ENCODE peak calls at places on chromosome 14, in seven cellular contexts. One of them, this sample, is unnamed.

GRCh38 chr14:59161571-59162175 is 26.8 kb upstream of the DAAM1 start:
- DNase-seq in IMR-90: peak; percentile 71
- DNase-seq in colonic mucosa: no peak
- DNase-seq in fibroblast of lung: peak; percentile 88
- DNase-seq in astrocyte: peak; percentile 86
- DNase-seq in H1: no peak
- DNase-seq in trophoblast cell: peak; percentile 38
- DNase-seq in this sample: no peak

GRCh38 chr14:103702497-103703432 is 12.5 kb downstream of the XRCC3 start:
- DNase-seq in astrocyte: no peak
- DNase-seq in colonic mucosa: no peak
- DNase-seq in fibroblast of lung: no peak
- DNase-seq in trophoblast cell: no peak
- DNase-seq in IMR-90: no peak
- DNase-seq in H1: no peak
- DNase-seq in this sample: no peak

GRCh38 chr14:33791971-33792370 is 158.9 kb downstream of the EGLN3 start:
- DNase-seq in fibroblast of lung: no peak
- DNase-seq in colonic mucosa: no peak
- DNase-seq in IMR-90: no peak
- DNase-seq in astrocyte: no peak
- DNase-seq in H1: no peak
- DNase-seq in trophoblast cell: no peak
- DNase-seq in this sample: peak; percentile 97

GRCh38 chr14:22478247-22478646 is 110.8 kb downstream of the DAD1 start:
- DNase-seq in H1: no peak
- DNase-seq in trophoblast cell: no peak
- DNase-seq in astrocyte: no peak
- DNase-seq in colonic mucosa: no peak
- DNase-seq in fibroblast of lung: no peak
- DNase-seq in IMR-90: no peak
- DNase-seq in this sample: no peak

GRCh38 chr14:60738843-60739508 is 4.4 kb downstream of the MNAT1 start:
- DNase-seq in astrocyte: no peak
- DNase-seq in IMR-90: no peak
- DNase-seq in trophoblast cell: no peak
- DNase-seq in H1: no peak
- DNase-seq in fibroblast of lung: no peak
- DNase-seq in colonic mucosa: no peak
- DNase-seq in this sample: no peak

GRCh38 chr14:80188571-80188970 is 22.7 kb downstream of the DIO2 start:
- DNase-seq in colonic mucosa: no peak
- DNase-seq in H1: no peak
- DNase-seq in astrocyte: no peak
- DNase-seq in IMR-90: no peak
- DNase-seq in fibroblast of lung: no peak
- DNase-seq in trophoblast cell: peak; percentile 75
- DNase-seq in this sample: no peak

GRCh38 chr14:88682495-88683114 is 110.1 kb downstream of the EML5 start:
- DNase-seq in H1: no peak
- DNase-seq in astrocyte: no peak
- DNase-seq in colonic mucosa: no peak
- DNase-seq in trophoblast cell: peak; percentile 13
- DNase-seq in IMR-90: no peak
- DNase-seq in fibroblast of lung: no peak
- DNase-seq in this sample: no peak

GRCh38 chr14:59377991-59378720 is 87.0 kb downstream of the GPR135 start:
- DNase-seq in IMR-90: no peak
- DNase-seq in H1: no peak
- DNase-seq in fibroblast of lung: no peak
- DNase-seq in trophoblast cell: no peak
- DNase-seq in colonic mucosa: no peak
- DNase-seq in astrocyte: no peak
- DNase-seq in this sample: no peak

GRCh38 chr14:65028937-65029336 is 42.2 kb downstream of the FNTB start:
- DNase-seq in IMR-90: peak; percentile 32
- DNase-seq in H1: no peak
- DNase-seq in astrocyte: no peak
- DNase-seq in fibroblast of lung: no peak
- DNase-seq in colonic mucosa: no peak
- DNase-seq in trophoblast cell: no peak
- DNase-seq in this sample: no peak

GRCh38 chr14:32077081-32078029 is at the start of gene ARHGAP5:
- DNase-seq in IMR-90: peak; percentile 14
- DNase-seq in trophoblast cell: peak; percentile 41
- DNase-seq in fibroblast of lung: peak; percentile 27
- DNase-seq in astrocyte: peak; percentile 12
- DNase-seq in H1: peak; percentile 83
- DNase-seq in colonic mucosa: peak; percentile 56
- DNase-seq in this sample: peak; percentile 76

GRCh38 chr14:59228416-59228815 is 39.9 kb downstream of the DAAM1 start:
- DNase-seq in colonic mucosa: no peak
- DNase-seq in IMR-90: peak; percentile 58
- DNase-seq in trophoblast cell: peak; percentile 50
- DNase-seq in astrocyte: peak; percentile 54
- DNase-seq in H1: no peak
- DNase-seq in fibroblast of lung: peak; percentile 62
- DNase-seq in this sample: no peak

GRCh38 chr14:55813635-55814034 is 233.6 kb downstream of the KTN1 start:
- DNase-seq in IMR-90: no peak
- DNase-seq in trophoblast cell: no peak
- DNase-seq in colonic mucosa: no peak
- DNase-seq in astrocyte: no peak
- DNase-seq in fibroblast of lung: no peak
- DNase-seq in H1: no peak
- DNase-seq in this sample: no peak

GRCh38 chr14:104091061-104091926 is 5.8 kb downstream of the ASPG start:
- DNase-seq in colonic mucosa: peak; percentile 18
- DNase-seq in H1: peak; percentile 48
- DNase-seq in astrocyte: no peak
- DNase-seq in fibroblast of lung: no peak
- DNase-seq in trophoblast cell: no peak
- DNase-seq in IMR-90: no peak
- DNase-seq in this sample: no peak

GRCh38 chr14:70188608-70189540 is at the start of gene SLC8A3:
- DNase-seq in astrocyte: peak; percentile 44
- DNase-seq in colonic mucosa: peak; percentile 22
- DNase-seq in fibroblast of lung: peak; percentile 48
- DNase-seq in trophoblast cell: peak; percentile 90
- DNase-seq in H1: peak; percentile 73
- DNase-seq in IMR-90: peak; percentile 37
- DNase-seq in this sample: no peak

GRCh38 chr14:22980672-22981089 is 1.7 kb downstream of the AJUBA start:
- DNase-seq in fibroblast of lung: peak; percentile 47
- DNase-seq in astrocyte: no peak
- DNase-seq in H1: peak; percentile 80
- DNase-seq in IMR-90: peak; percentile 32
- DNase-seq in colonic mucosa: peak; percentile 74
- DNase-seq in trophoblast cell: peak; percentile 46
- DNase-seq in this sample: no peak

GRCh38 chr14:30227871-30228270 is 300.2 kb upstream of the PRKD1 start:
- DNase-seq in trophoblast cell: peak; percentile 38
- DNase-seq in H1: no peak
- DNase-seq in astrocyte: peak; percentile 61
- DNase-seq in fibroblast of lung: peak; percentile 68
- DNase-seq in IMR-90: peak; percentile 81
- DNase-seq in colonic mucosa: no peak
- DNase-seq in this sample: no peak

GRCh38 chr14:54894995-54895394 is 7.6 kb downstream of the GCH1 start:
- DNase-seq in H1: no peak
- DNase-seq in colonic mucosa: no peak
- DNase-seq in trophoblast cell: peak; percentile 47
- DNase-seq in fibroblast of lung: peak; percentile 43
- DNase-seq in astrocyte: peak; percentile 21
- DNase-seq in IMR-90: peak; percentile 45
- DNase-seq in this sample: peak; percentile 40

GRCh38 chr14:77707355-77707723 is 484 bp downstream of the ALKBH1 start:
- DNase-seq in H1: no peak
- DNase-seq in astrocyte: peak; percentile 30
- DNase-seq in trophoblast cell: peak; percentile 49
- DNase-seq in colonic mucosa: peak; percentile 55
- DNase-seq in IMR-90: peak; percentile 63
- DNase-seq in fibroblast of lung: peak; percentile 35
- DNase-seq in this sample: peak; percentile 69

DNA sequence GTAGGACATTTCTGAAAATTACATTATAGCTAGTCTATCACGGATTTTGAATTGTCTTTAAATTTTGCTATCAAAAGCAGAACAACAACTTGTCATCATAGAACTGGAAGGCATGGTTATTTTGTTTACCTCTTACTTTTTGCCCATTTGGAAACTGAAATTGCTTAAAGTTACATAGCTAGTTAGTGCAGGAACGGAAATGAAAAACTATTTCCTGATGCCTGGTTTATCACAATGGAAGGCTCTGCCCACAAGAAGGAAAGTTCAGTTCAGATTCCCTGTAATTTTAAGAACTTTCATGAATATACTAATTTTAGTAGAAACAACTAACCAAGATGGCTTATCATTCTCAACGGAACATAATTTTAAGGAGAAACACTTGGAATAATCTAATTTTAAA is 427.7 kb downstream of the RAD51B start:
- DNase-seq in H1: no peak
- DNase-seq in colonic mucosa: no peak
- DNase-seq in fibroblast of lung: no peak
- DNase-seq in astrocyte: no peak
- DNase-seq in trophoblast cell: no peak
- DNase-seq in IMR-90: no peak
- DNase-seq in this sample: no peak
- H3K4me1 ChIP-seq in H1: peaks cover 9% of the 10 kb centered on the region
- H3K4me1 ChIP-seq in colonic mucosa: peaks cover 21% of the 10 kb centered on the region
- H3K4me1 ChIP-seq in fibroblast of lung: peaks cover 33% of the 10 kb centered on the region
- H3K4me1 ChIP-seq in astrocyte: peaks cover 39% of the 10 kb centered on the region
- H3K4me1 ChIP-seq in trophoblast cell: peaks cover 27% of the 10 kb centered on the region
- H3K4me1 ChIP-seq in IMR-90: peaks cover 25% of the 10 kb centered on the region
- H3K4me1 ChIP-seq in this sample: peaks cover 5% of the 10 kb centered on the region

GRCh38 chr14:75299064-75299463 is 20.4 kb downstream of the FOS start:
- DNase-seq in colonic mucosa: no peak
- DNase-seq in H1: no peak
- DNase-seq in trophoblast cell: peak; percentile 98
- DNase-seq in fibroblast of lung: peak; percentile 23
- DNase-seq in astrocyte: no peak
- DNase-seq in IMR-90: no peak
- DNase-seq in this sample: no peak

GRCh38 chr14:75301666-75302325 is 23.2 kb downstream of the FOS start:
- DNase-seq in astrocyte: no peak
- DNase-seq in IMR-90: no peak
- DNase-seq in colonic mucosa: peak; percentile 59
- DNase-seq in fibroblast of lung: no peak
- DNase-seq in trophoblast cell: peak; percentile 91
- DNase-seq in H1: no peak
- DNase-seq in this sample: no peak

GRCh38 chr14:75297417-75298040 is 18.9 kb downstream of the FOS start:
- DNase-seq in IMR-90: no peak
- DNase-seq in astrocyte: no peak
- DNase-seq in colonic mucosa: no peak
- DNase-seq in trophoblast cell: peak; percentile 40
- DNase-seq in fibroblast of lung: no peak
- DNase-seq in H1: no peak
- DNase-seq in this sample: no peak

GRCh38 chr14:75298187-75298985 is 19.8 kb downstream of the FOS start:
- DNase-seq in IMR-90: no peak
- DNase-seq in trophoblast cell: peak; percentile 28
- DNase-seq in colonic mucosa: peak; percentile 57
- DNase-seq in H1: no peak
- DNase-seq in astrocyte: no peak
- DNase-seq in fibroblast of lung: no peak
- DNase-seq in this sample: no peak

GRCh38 chr14:75299576-75299975 is 20.9 kb downstream of the FOS start:
- DNase-seq in astrocyte: no peak
- DNase-seq in H1: no peak
- DNase-seq in IMR-90: no peak
- DNase-seq in trophoblast cell: no peak
- DNase-seq in fibroblast of lung: no peak
- DNase-seq in colonic mucosa: no peak
- DNase-seq in this sample: no peak
- H3K9ac ChIP-seq in astrocyte: no peak overlapping the region
- H3K9ac ChIP-seq in H1: no peak overlapping the region
- H3K9ac ChIP-seq in IMR-90: no peak overlapping the region
- H3K9ac ChIP-seq in trophoblast cell: no peak overlapping the region
- H3K9ac ChIP-seq in fibroblast of lung: no peak overlapping the region
- H3K9ac ChIP-seq in colonic mucosa: no peak overlapping the region
- H3K9ac ChIP-seq in this sample: no peak overlapping the region

GRCh38 chr14:92241966-92242365 is 81.0 kb upstream of the SLC24A4 start:
- DNase-seq in fibroblast of lung: no peak
- DNase-seq in astrocyte: no peak
- DNase-seq in H1: no peak
- DNase-seq in IMR-90: no peak
- DNase-seq in colonic mucosa: no peak
- DNase-seq in trophoblast cell: no peak
- DNase-seq in this sample: no peak
- H3K9me3 ChIP-seq in fibroblast of lung: no peaks in the 10 kb centered on the region
- H3K9me3 ChIP-seq in astrocyte: peaks cover 6% of the 10 kb centered on the region
- H3K9me3 ChIP-seq in H1: peaks cover 40% of the 10 kb centered on the region
- H3K9me3 ChIP-seq in IMR-90: peaks cover 9% of the 10 kb centered on the region
- H3K9me3 ChIP-seq in colonic mucosa: no peaks in the 10 kb centered on the region
- H3K9me3 ChIP-seq in trophoblast cell: peaks cover 18% of the 10 kb centered on the region
- H3K9me3 ChIP-seq in this sample: peaks cover 4% of the 10 kb centered on the region

GRCh38 chr14:24910408-24910986 is 139.4 kb downstream of the STXBP6 start:
- DNase-seq in H1: no peak
- DNase-seq in trophoblast cell: no peak
- DNase-seq in astrocyte: no peak
- DNase-seq in IMR-90: no peak
- DNase-seq in colonic mucosa: no peak
- DNase-seq in fibroblast of lung: no peak
- DNase-seq in this sample: no peak

GRCh38 chr14:24915403-24915921 is 134.5 kb downstream of the STXBP6 start:
- DNase-seq in trophoblast cell: no peak
- DNase-seq in H1: no peak
- DNase-seq in colonic mucosa: no peak
- DNase-seq in fibroblast of lung: no peak
- DNase-seq in IMR-90: no peak
- DNase-seq in astrocyte: no peak
- DNase-seq in this sample: no peak

GRCh38 chr14:24913746-24914145 is 136.2 kb downstream of the STXBP6 start:
- DNase-seq in fibroblast of lung: no peak
- DNase-seq in trophoblast cell: no peak
- DNase-seq in H1: no peak
- DNase-seq in astrocyte: no peak
- DNase-seq in IMR-90: no peak
- DNase-seq in colonic mucosa: no peak
- DNase-seq in this sample: no peak

GRCh38 chr14:24911324-24912095 is 138.4 kb downstream of the STXBP6 start:
- DNase-seq in trophoblast cell: no peak
- DNase-seq in fibroblast of lung: peak; percentile 77
- DNase-seq in H1: no peak
- DNase-seq in colonic mucosa: peak; percentile 56
- DNase-seq in IMR-90: peak; percentile 82
- DNase-seq in astrocyte: peak; percentile 72
- DNase-seq in this sample: no peak

GRCh38 chr14:24913026-24913425 is 136.9 kb downstream of the STXBP6 start:
- DNase-seq in IMR-90: no peak
- DNase-seq in H1: no peak
- DNase-seq in astrocyte: peak; percentile 39
- DNase-seq in fibroblast of lung: peak; percentile 48
- DNase-seq in colonic mucosa: no peak
- DNase-seq in trophoblast cell: no peak
- DNase-seq in this sample: no peak
- H3K4me1 ChIP-seq in IMR-90: peaks cover 4% of the 10 kb centered on the region
- H3K4me1 ChIP-seq in H1: no peaks in the 10 kb centered on the region
- H3K4me1 ChIP-seq in astrocyte: no peaks in the 10 kb centered on the region
- H3K4me1 ChIP-seq in fibroblast of lung: peaks cover 2% of the 10 kb centered on the region
- H3K4me1 ChIP-seq in colonic mucosa: peaks cover 15% of the 10 kb centered on the region
- H3K4me1 ChIP-seq in trophoblast cell: no peaks in the 10 kb centered on the region
- H3K4me1 ChIP-seq in this sample: no peaks in the 10 kb centered on the region

GRCh38 chr14:96863986-96864330 is 66.8 kb downstream of the VRK1 start:
- DNase-seq in colonic mucosa: no peak
- DNase-seq in IMR-90: no peak
- DNase-seq in astrocyte: no peak
- DNase-seq in H1: no peak
- DNase-seq in trophoblast cell: no peak
- DNase-seq in fibroblast of lung: no peak
- DNase-seq in this sample: no peak
- H3K9ac ChIP-seq in colonic mucosa: no peak overlapping the region
- H3K9ac ChIP-seq in IMR-90: no peak overlapping the region
- H3K9ac ChIP-seq in astrocyte: no peak overlapping the region
- H3K9ac ChIP-seq in H1: no peak overlapping the region
- H3K9ac ChIP-seq in trophoblast cell: no peak overlapping the region
- H3K9ac ChIP-seq in fibroblast of lung: no peak overlapping the region
- H3K9ac ChIP-seq in this sample: no peak overlapping the region